ENCODE peak calls at places on chromosomes 1 and 21, in four cellular contexts. One of them, this sample, is unnamed.

GRCh38 chr1:180720753-180721152 is 88.9 kb downstream of the XPR1 start:
- DNase-seq in esophagus muscularis mucosa: no peak
- DNase-seq in GM12892: no peak
- DNase-seq in GM12878: no peak
- DNase-seq in this sample: no peak

GRCh38 chr1:53371121-53371666 is 43.3 kb upstream of the LRP8 start:
- DNase-seq in esophagus muscularis mucosa: peak
- DNase-seq in GM12892: no peak
- DNase-seq in GM12878: no peak
- DNase-seq in this sample: no peak

GRCh38 chr1:25001125-25001915 is 71.2 kb upstream of the RUNX3 start:
- DNase-seq in esophagus muscularis mucosa: no peak
- DNase-seq in GM12892: no peak
- DNase-seq in GM12878: no peak
- DNase-seq in this sample: no peak

GRCh38 chr1:26771285-26771642 is 16.5 kb upstream of the PIGV start:
- DNase-seq in esophagus muscularis mucosa: no peak
- DNase-seq in GM12892: no peak
- DNase-seq in GM12878: no peak
- DNase-seq in this sample: no peak

GRCh38 chr1:11670747-11671146 is 6.7 kb downstream of the FBXO6 start:
- DNase-seq in esophagus muscularis mucosa: no peak
- DNase-seq in GM12892: no peak
- DNase-seq in GM12878: peak
- DNase-seq in this sample: no peak

GRCh38 chr1:167344112-167344511 is 123.4 kb downstream of the POU2F1 start:
- DNase-seq in esophagus muscularis mucosa: no peak
- DNase-seq in GM12892: no peak
- DNase-seq in GM12878: no peak
- DNase-seq in this sample: no peak

GRCh38 chr21:44391345-44392091 is 38.1 kb downstream of the TRPM2 start:
- DNase-seq in esophagus muscularis mucosa: no peak
- DNase-seq in GM12892: no peak
- DNase-seq in GM12878: no peak
- DNase-seq in this sample: no peak

GRCh38 chr1:172948457-172948856 is 102.3 kb downstream of the TNFSF18 start:
- DNase-seq in esophagus muscularis mucosa: no peak
- DNase-seq in GM12892: no peak
- DNase-seq in GM12878: no peak
- DNase-seq in this sample: no peak

GRCh38 chr1:8247821-8248436 is 70.0 kb upstream of the SLC45A1 start:
- DNase-seq in esophagus muscularis mucosa: no peak
- DNase-seq in GM12892: no peak
- DNase-seq in GM12878: no peak
- DNase-seq in this sample: no peak

GRCh38 chr1:70627910-70628309 is 216.8 kb downstream of the CTH start:
- DNase-seq in esophagus muscularis mucosa: no peak
- DNase-seq in GM12892: no peak
- DNase-seq in GM12878: no peak
- DNase-seq in this sample: no peak

GRCh38 chr1:219173434-219173757 is 282 bp upstream of the LYPLAL1 start:
- DNase-seq in esophagus muscularis mucosa: no peak
- DNase-seq in GM12892: no peak
- DNase-seq in GM12878: no peak
- DNase-seq in this sample: no peak

GRCh38 chr1:167683641-167684502 is 37.9 kb upstream of the MPZL1 start:
- DNase-seq in esophagus muscularis mucosa: no peak
- DNase-seq in GM12892: no peak
- DNase-seq in GM12878: no peak
- DNase-seq in this sample: no peak

GRCh38 chr1:24382165-24382577 is 31.4 kb downstream of the STPG1 start:
- DNase-seq in esophagus muscularis mucosa: peak
- DNase-seq in GM12892: no peak
- DNase-seq in GM12878: no peak
- DNase-seq in this sample: no peak

GRCh38 chr1:65309317-65310077 is at the start of gene DNAJC6:
- DNase-seq in esophagus muscularis mucosa: peak
- DNase-seq in GM12892: peak
- DNase-seq in GM12878: no peak
- DNase-seq in this sample: peak
- TF ChIP-seq POLR2AphosphoS5 in esophagus muscularis mucosa: peak
- TF ChIP-seq POLR2AphosphoS5 in GM12892: no peak
- TF ChIP-seq POLR2AphosphoS5 in GM12878: no peak
- TF ChIP-seq POLR2AphosphoS5 in this sample: no peak

DNA sequence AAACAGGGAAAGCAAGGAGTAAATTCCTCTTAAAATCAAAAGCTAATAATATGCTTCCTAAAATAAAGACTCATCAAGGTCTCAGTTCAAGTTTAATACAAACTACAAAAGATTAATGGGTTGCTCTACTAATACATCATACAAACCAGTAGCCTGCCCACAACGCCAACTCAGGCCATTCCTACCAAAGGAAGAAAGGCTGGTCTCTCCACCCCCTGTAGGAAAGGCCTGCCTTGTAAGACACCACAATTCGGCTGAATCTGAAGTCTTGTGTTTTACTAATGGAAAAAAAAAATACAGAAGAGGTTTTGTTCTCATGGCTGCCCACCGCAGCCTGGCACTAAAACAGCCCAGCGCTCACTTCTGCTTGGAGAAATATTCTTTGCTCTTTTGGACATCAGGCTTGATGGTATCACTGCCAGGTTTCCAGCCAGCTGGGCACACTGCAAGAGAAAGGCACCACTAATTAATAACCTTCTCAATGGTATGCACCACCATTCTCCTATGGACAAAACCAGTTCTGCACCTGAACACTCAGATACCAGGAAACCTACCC is 10.6 kb downstream of the PRDX1 start:
- DNase-seq in esophagus muscularis mucosa: no peak
- DNase-seq in GM12892: no peak
- DNase-seq in GM12878: no peak
- DNase-seq in this sample: no peak
- TF ChIP-seq POLR2AphosphoS5 in esophagus muscularis mucosa: no peak
- TF ChIP-seq POLR2AphosphoS5 in GM12892: no peak
- TF ChIP-seq POLR2AphosphoS5 in GM12878: no peak
- TF ChIP-seq POLR2AphosphoS5 in this sample: no peak

GRCh38 chr1:43381609-43382008 is 8.0 kb downstream of the MED8 start:
- DNase-seq in esophagus muscularis mucosa: no peak
- DNase-seq in GM12892: no peak
- DNase-seq in GM12878: no peak
- DNase-seq in this sample: no peak
- TF ChIP-seq POLR2AphosphoS5 in esophagus muscularis mucosa: no peak
- TF ChIP-seq POLR2AphosphoS5 in GM12892: peak
- TF ChIP-seq POLR2AphosphoS5 in GM12878: no peak
- TF ChIP-seq POLR2AphosphoS5 in this sample: no peak

GRCh38 chr21:27369234-27369633 is 402.3 kb upstream of the ADAMTS5 start:
- DNase-seq in esophagus muscularis mucosa: no peak
- DNase-seq in GM12892: no peak
- DNase-seq in GM12878: no peak
- DNase-seq in this sample: no peak
- TF ChIP-seq POLR2AphosphoS5 in esophagus muscularis mucosa: no peak
- TF ChIP-seq POLR2AphosphoS5 in GM12892: no peak
- TF ChIP-seq POLR2AphosphoS5 in GM12878: no peak
- TF ChIP-seq POLR2AphosphoS5 in this sample: no peak

GRCh38 chr1:59549903-59550302 is 253.0 kb downstream of the FGGY start:
- DNase-seq in esophagus muscularis mucosa: no peak
- DNase-seq in GM12892: no peak
- DNase-seq in GM12878: no peak
- DNase-seq in this sample: no peak
- TF ChIP-seq POLR2AphosphoS5 in esophagus muscularis mucosa: no peak
- TF ChIP-seq POLR2AphosphoS5 in GM12892: no peak
- TF ChIP-seq POLR2AphosphoS5 in GM12878: no peak
- TF ChIP-seq POLR2AphosphoS5 in this sample: no peak

GRCh38 chr1:112335351-112335750 is 60.7 kb upstream of the CTTNBP2NL start:
- DNase-seq in esophagus muscularis mucosa: no peak
- DNase-seq in GM12892: no peak
- DNase-seq in GM12878: no peak
- DNase-seq in this sample: no peak
- TF ChIP-seq POLR2AphosphoS5 in esophagus muscularis mucosa: no peak
- TF ChIP-seq POLR2AphosphoS5 in GM12892: no peak
- TF ChIP-seq POLR2AphosphoS5 in GM12878: no peak
- TF ChIP-seq POLR2AphosphoS5 in this sample: no peak

GRCh38 chr1:1001631-1002300 is 1.9 kb upstream of the HES4 start:
- DNase-seq in esophagus muscularis mucosa: no peak
- DNase-seq in GM12892: peak
- DNase-seq in GM12878: no peak
- DNase-seq in this sample: peak
- TF ChIP-seq POLR2AphosphoS5 in esophagus muscularis mucosa: peak
- TF ChIP-seq POLR2AphosphoS5 in GM12892: no peak
- TF ChIP-seq POLR2AphosphoS5 in GM12878: no peak
- TF ChIP-seq POLR2AphosphoS5 in this sample: no peak

GRCh38 chr1:63203641-63204040 is 118.7 kb upstream of the FOXD3 start:
- DNase-seq in esophagus muscularis mucosa: no peak
- DNase-seq in GM12892: no peak
- DNase-seq in GM12878: no peak
- DNase-seq in this sample: no peak

GRCh38 chr1:63199666-63200065 is 122.7 kb upstream of the FOXD3 start:
- DNase-seq in esophagus muscularis mucosa: no peak
- DNase-seq in GM12892: no peak
- DNase-seq in GM12878: no peak
- DNase-seq in this sample: no peak

DNA sequence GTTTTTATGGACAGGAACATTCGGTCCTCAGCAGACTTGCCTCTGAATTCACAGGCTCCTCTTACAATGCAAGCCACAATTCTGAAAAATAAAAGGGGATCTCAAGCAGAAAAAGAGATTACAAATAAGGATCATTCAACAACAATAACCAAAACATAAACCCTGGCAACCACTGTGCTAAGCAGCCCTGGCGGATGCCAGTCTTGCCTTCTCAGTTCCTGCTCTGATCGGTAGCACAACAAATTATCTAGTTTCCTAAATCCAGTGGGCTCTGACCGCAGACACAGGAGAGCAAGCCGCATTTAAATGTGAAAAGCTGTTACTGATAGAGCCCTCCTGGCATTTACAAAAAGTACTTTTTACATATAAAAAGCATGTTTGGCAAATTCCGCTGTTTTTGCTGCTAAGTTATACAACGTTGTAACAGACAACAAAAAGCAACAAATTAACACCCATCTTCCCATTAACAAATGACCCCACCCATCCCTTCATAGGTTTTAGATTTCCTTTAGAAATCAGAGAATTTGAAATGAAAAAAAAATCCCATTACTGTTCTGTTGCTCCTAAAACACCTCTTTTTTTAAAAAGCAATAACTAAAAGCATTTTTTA is 123.3 kb upstream of the FOXD3 start:
- DNase-seq in esophagus muscularis mucosa: no peak
- DNase-seq in GM12892: no peak
- DNase-seq in GM12878: no peak
- DNase-seq in this sample: no peak
- TF ChIP-seq POLR2AphosphoS5 in esophagus muscularis mucosa: no peak
- TF ChIP-seq POLR2AphosphoS5 in GM12892: no peak
- TF ChIP-seq POLR2AphosphoS5 in GM12878: no peak
- TF ChIP-seq POLR2AphosphoS5 in this sample: no peak

GRCh38 chr1:45001011-45001481 is 10.1 kb downstream of the HECTD3 start:
- DNase-seq in esophagus muscularis mucosa: peak
- DNase-seq in GM12892: no peak
- DNase-seq in GM12878: no peak
- DNase-seq in this sample: no peak
- TF ChIP-seq POLR2AphosphoS5 in esophagus muscularis mucosa: no peak
- TF ChIP-seq POLR2AphosphoS5 in GM12892: no peak
- TF ChIP-seq POLR2AphosphoS5 in GM12878: no peak
- TF ChIP-seq POLR2AphosphoS5 in this sample: peak

GRCh38 chr1:94068831-94069648 is 51.9 kb downstream of the ABCA4 start:
- DNase-seq in esophagus muscularis mucosa: no peak
- DNase-seq in GM12892: no peak
- DNase-seq in GM12878: no peak
- DNase-seq in this sample: no peak
- TF ChIP-seq POLR2AphosphoS5 in esophagus muscularis mucosa: no peak
- TF ChIP-seq POLR2AphosphoS5 in GM12892: no peak
- TF ChIP-seq POLR2AphosphoS5 in GM12878: no peak
- TF ChIP-seq POLR2AphosphoS5 in this sample: no peak